ENCODE peak calls at places on chromosomes 4 and X, in eight cellular contexts. G, U, Q, N, H, M, A and S are unnamed samples.
A peak's percentile ranks its signal among the peaks of the same experiment; 100 is the strongest.

GRCh38 chr4:119725688-119726330 is 97.2 kb upstream of the PDE5A start:
- DNase-seq in M (no peak), A (no peak), Q (no peak), G (no peak), H (no peak), U (no peak), N (peak; percentile 24), S (no peak)

GRCh38 chr4:109701566-109702399 is 1.5 kb downstream of the CASP6 start:
- DNase-seq in M (no peak), Q (no peak), H (no peak), U (no peak), N (peak; percentile 8), G (no peak), A (no peak), S (peak; percentile 5)

GRCh38 chrX:136529795-136530194 is 2.2 kb upstream of the VGLL1 start:
- DNase-seq in U (no peak), G (no peak), M (no peak), A (no peak), Q (peak; percentile 30), N (no peak), H (no peak), S (no peak)

GRCh38 chr4:4859010-4859798 is at the start of gene MSX1:
- DNase-seq in H (peak; percentile 82), G (peak; percentile 72), M (peak; percentile 97), Q (no peak), A (peak; percentile 72), U (no peak), N (peak; percentile 59), S (peak; percentile 94)

GRCh38 chr4:83189631-83190136 is 75.2 kb upstream of the PLAC8 start:
- DNase-seq in A (no peak), G (no peak), Q (no peak), N (peak; percentile 35), U (no peak), M (no peak), H (no peak), S (peak; percentile 8)

GRCh38 chr4:108377021-108377420 is 208.3 kb upstream of the LEF1 start:
- DNase-seq in G (no peak), M (no peak), U (no peak), A (no peak), N (no peak), H (no peak), Q (no peak), S (no peak)

GRCh38 chrX:67601771-67602170 is 58.0 kb downstream of the AR start:
- DNase-seq in M (no peak), U (no peak), H (no peak), Q (no peak), A (no peak), N (no peak), G (no peak), S (no peak)

GRCh38 chr4:89324671-89325070 is 17.1 kb upstream of the GPRIN3 start:
- DNase-seq in A (peak; percentile 59), M (no peak), H (no peak), G (no peak), U (no peak), Q (no peak), N (no peak), S (no peak)

GRCh38 chr4:78767350-78767749 is 8.8 kb upstream of the BMP2K start:
- DNase-seq in Q (no peak), N (no peak), A (no peak), U (no peak), G (no peak), M (no peak), H (no peak), S (no peak)

GRCh38 chrX:54223581-54223980 is 40.5 kb upstream of the FAM120C start:
- DNase-seq in G (no peak), U (no peak), A (no peak), N (no peak), Q (no peak), M (no peak), H (no peak), S (no peak)

DNA sequence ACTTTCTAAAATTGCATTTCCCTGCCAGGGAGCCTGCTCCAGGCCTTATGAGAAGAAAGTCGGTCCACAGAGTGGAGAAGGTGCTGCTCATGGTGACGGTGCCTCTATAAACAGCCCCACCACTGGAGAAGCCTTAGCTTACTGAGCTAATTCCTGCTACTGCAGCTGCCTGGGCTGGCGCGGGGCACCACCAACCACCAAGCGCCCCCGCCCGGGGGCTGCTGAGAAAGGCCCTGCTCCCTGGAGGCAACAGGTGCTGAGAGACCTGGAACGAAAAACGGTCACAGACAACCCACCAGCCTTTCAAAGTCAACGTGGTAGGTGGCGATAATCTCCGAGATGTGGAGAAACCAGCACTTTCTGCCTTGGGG is 2.9 kb downstream of the HCFC1 start:
- DNase-seq in Q (peak; percentile 87), G (no peak), U (peak; percentile 67), M (no peak), N (peak; percentile 13), A (no peak), H (no peak), S (peak; percentile 53)
- TF ChIP-seq CTCF in Q (peak; percentile 52), G (no peak), U (no peak), M (no peak), N (no peak), A (peak; percentile 25), H (no peak), S (no peak)

GRCh38 chr4:114694770-114695169 is 96.2 kb downstream of the UGT8 start:
- DNase-seq in M (no peak), A (peak; percentile 3), U (no peak), N (peak; percentile 46), G (no peak), H (no peak), Q (no peak), S (no peak)
- TF ChIP-seq CTCF in M (no peak), A (peak; percentile 46), U (peak; percentile 52), N (peak; percentile 57), G (peak; percentile 69), H (peak; percentile 19), Q (peak; percentile 62), S (peak; percentile 70)

DNA sequence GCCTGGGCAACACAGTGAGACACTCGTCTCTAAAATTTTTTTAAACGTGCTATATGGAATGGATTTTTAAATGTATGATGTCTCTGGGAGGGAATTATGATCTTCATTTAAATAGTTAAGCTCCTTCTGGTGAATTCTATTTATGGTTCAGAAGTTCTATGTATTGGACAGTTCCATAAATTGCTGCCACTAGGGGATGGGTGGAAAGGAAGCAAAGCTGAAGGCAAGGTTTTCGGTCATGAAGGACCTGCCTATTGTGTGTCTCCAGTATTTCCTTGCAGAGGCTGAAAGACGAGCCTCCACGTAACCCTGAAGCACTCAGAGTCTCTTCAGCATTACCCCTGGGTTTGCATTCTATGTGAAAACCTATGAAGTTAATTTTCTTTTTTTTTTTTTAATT is 451.5 kb upstream of the FAT1 start:
- DNase-seq in M (no peak), H (no peak), N (peak; percentile 11), Q (no peak), U (no peak), A (peak; percentile 9), G (no peak), S (no peak)
- TF ChIP-seq CTCF in M (no peak), H (no peak), N (peak; percentile 16), Q (no peak), U (no peak), A (peak; percentile 53), G (no peak), S (no peak)

GRCh38 chr4:160831165-160831922 is 1332.5 kb downstream of the FSTL5 start:
- DNase-seq in Q (no peak), M (no peak), N (peak; percentile 77), U (no peak), G (no peak), H (no peak), A (no peak), S (no peak)

GRCh38 chr4:160836431-160836830 is 1327.4 kb downstream of the FSTL5 start:
- DNase-seq in N (peak; percentile 18), U (no peak), A (no peak), G (no peak), M (no peak), Q (no peak), H (no peak), S (no peak)

GRCh38 chr4:160835789-160836188 is 1328.0 kb downstream of the FSTL5 start:
- DNase-seq in M (no peak), A (no peak), U (no peak), G (no peak), H (no peak), Q (no peak), N (peak; percentile 88), S (peak; percentile 18)
- TF ChIP-seq CTCF in M (no peak), A (no peak), U (no peak), G (no peak), H (no peak), Q (no peak), N (peak; percentile 19), S (no peak)

DNA sequence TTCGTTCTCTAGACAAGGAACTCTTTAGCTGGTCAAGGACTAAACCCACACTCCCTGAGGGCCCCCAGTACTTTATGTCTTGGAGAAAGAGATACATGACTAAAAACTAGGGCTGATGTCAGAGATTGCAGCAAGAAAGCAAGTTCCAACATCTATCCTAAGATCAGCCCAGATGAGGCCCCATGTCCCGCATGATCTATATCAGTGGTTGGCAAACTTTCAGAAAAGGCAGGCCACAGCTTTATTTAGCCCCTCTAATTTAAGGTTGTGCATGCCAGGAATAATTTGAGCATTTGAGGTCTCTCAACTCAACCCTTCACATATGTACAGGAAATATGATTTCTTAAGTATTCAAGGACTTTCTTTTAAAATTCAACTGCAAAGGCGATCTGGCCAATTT is 44.1 kb upstream of the FRMD7 start:
- DNase-seq in M (no peak), G (no peak), N (peak; percentile 5), A (no peak), U (no peak), Q (no peak), H (no peak), S (no peak)
- TF ChIP-seq CTCF in M (no peak), G (no peak), N (no peak), A (no peak), U (no peak), Q (no peak), H (no peak), S (no peak)

GRCh38 chr4:6076391-6076790 is 58.2 kb upstream of the C4orf50 start:
- DNase-seq in M (no peak), Q (no peak), G (peak; percentile 7), N (no peak), H (no peak), A (no peak), U (no peak), S (no peak)
- TF ChIP-seq CTCF in M (no peak), Q (peak; percentile 45), G (no peak), N (no peak), H (no peak), A (no peak), U (no peak), S (peak; percentile 26)